ENCODE peak calls at places on chromosome 2, in six cellular contexts. One of them, this sample, is unnamed.

GRCh38 chr2:237350070-237350469 is 63.9 kb downstream of the COL6A3 start:
- DNase-seq in fibroblast of the aortic adventitia: no peak
- DNase-seq in cardiac fibroblast: no peak
- DNase-seq in CD8-positive, alpha-beta T cell: no peak
- DNase-seq in transverse colon: no peak
- DNase-seq in RWPE2: no peak
- DNase-seq in this sample: no peak

GRCh38 chr2:17684008-17684407 is 69.6 kb downstream of the SMC6 start:
- DNase-seq in cardiac fibroblast: no peak
- DNase-seq in RWPE2: no peak
- DNase-seq in transverse colon: no peak
- DNase-seq in fibroblast of the aortic adventitia: no peak
- DNase-seq in CD8-positive, alpha-beta T cell: no peak
- DNase-seq in this sample: no peak

GRCh38 chr2:205629021-205629817 is 53.1 kb upstream of the NRP2 start:
- DNase-seq in transverse colon: no peak
- DNase-seq in CD8-positive, alpha-beta T cell: no peak
- DNase-seq in RWPE2: no peak
- DNase-seq in cardiac fibroblast: no peak
- DNase-seq in fibroblast of the aortic adventitia: no peak
- DNase-seq in this sample: no peak

GRCh38 chr2:44803100-44803424 is 138.4 kb upstream of the SIX3 start:
- DNase-seq in CD8-positive, alpha-beta T cell: no peak
- DNase-seq in RWPE2: no peak
- DNase-seq in fibroblast of the aortic adventitia: no peak
- DNase-seq in transverse colon: no peak
- DNase-seq in cardiac fibroblast: no peak
- DNase-seq in this sample: no peak

GRCh38 chr2:118844261-118845004 is 3.0 kb downstream of the EN1 start:
- DNase-seq in fibroblast of the aortic adventitia: no peak
- DNase-seq in RWPE2: no peak
- DNase-seq in cardiac fibroblast: no peak
- DNase-seq in CD8-positive, alpha-beta T cell: no peak
- DNase-seq in transverse colon: no peak
- DNase-seq in this sample: no peak

GRCh38 chr2:96539215-96539920 is 2.8 kb downstream of the ARID5A start:
- DNase-seq in fibroblast of the aortic adventitia: no peak
- DNase-seq in RWPE2: no peak
- DNase-seq in cardiac fibroblast: no peak
- DNase-seq in transverse colon: no peak
- DNase-seq in CD8-positive, alpha-beta T cell: no peak
- DNase-seq in this sample: no peak

GRCh38 chr2:105951390-105951694 is 206.6 kb downstream of the NCK2 start:
- DNase-seq in CD8-positive, alpha-beta T cell: no peak
- DNase-seq in fibroblast of the aortic adventitia: no peak
- DNase-seq in transverse colon: no peak
- DNase-seq in cardiac fibroblast: no peak
- DNase-seq in RWPE2: no peak
- DNase-seq in this sample: no peak

GRCh38 chr2:203534486-203535077 is 519 bp downstream of the RAPH1 start:
- DNase-seq in CD8-positive, alpha-beta T cell: no peak
- DNase-seq in transverse colon: peak
- DNase-seq in fibroblast of the aortic adventitia: no peak
- DNase-seq in RWPE2: peak
- DNase-seq in cardiac fibroblast: peak
- DNase-seq in this sample: no peak

GRCh38 chr2:239223029-239223329 is 177.8 kb downstream of the HDAC4 start:
- DNase-seq in transverse colon: no peak
- DNase-seq in CD8-positive, alpha-beta T cell: no peak
- DNase-seq in fibroblast of the aortic adventitia: peak
- DNase-seq in cardiac fibroblast: peak
- DNase-seq in RWPE2: no peak
- DNase-seq in this sample: no peak

GRCh38 chr2:120394764-120395163 is 48.8 kb downstream of the INHBB start:
- DNase-seq in transverse colon: no peak
- DNase-seq in fibroblast of the aortic adventitia: no peak
- DNase-seq in RWPE2: no peak
- DNase-seq in CD8-positive, alpha-beta T cell: no peak
- DNase-seq in cardiac fibroblast: no peak
- DNase-seq in this sample: no peak

GRCh38 chr2:240991378-240992263 is 6.8 kb upstream of the SNED1 start:
- DNase-seq in cardiac fibroblast: peak
- DNase-seq in fibroblast of the aortic adventitia: peak
- DNase-seq in RWPE2: peak
- DNase-seq in CD8-positive, alpha-beta T cell: no peak
- DNase-seq in transverse colon: peak
- DNase-seq in this sample: peak

GRCh38 chr2:71787476-71788185 is 334.3 kb downstream of the DYSF start:
- DNase-seq in transverse colon: no peak
- DNase-seq in CD8-positive, alpha-beta T cell: no peak
- DNase-seq in fibroblast of the aortic adventitia: no peak
- DNase-seq in cardiac fibroblast: no peak
- DNase-seq in RWPE2: no peak
- DNase-seq in this sample: no peak

GRCh38 chr2:188276255-188276654 is 15.4 kb upstream of the GULP1 start:
- DNase-seq in cardiac fibroblast: no peak
- DNase-seq in transverse colon: no peak
- DNase-seq in fibroblast of the aortic adventitia: no peak
- DNase-seq in RWPE2: no peak
- DNase-seq in CD8-positive, alpha-beta T cell: no peak
- DNase-seq in this sample: no peak

GRCh38 chr2:31011565-31011964 is 126.7 kb downstream of the GALNT14 start:
- DNase-seq in transverse colon: no peak
- DNase-seq in RWPE2: no peak
- DNase-seq in fibroblast of the aortic adventitia: no peak
- DNase-seq in CD8-positive, alpha-beta T cell: no peak
- DNase-seq in cardiac fibroblast: no peak
- DNase-seq in this sample: no peak

GRCh38 chr2:15941483-15941853 is 1.1 kb downstream of the MYCN start:
- DNase-seq in cardiac fibroblast: no peak
- DNase-seq in CD8-positive, alpha-beta T cell: no peak
- DNase-seq in transverse colon: no peak
- DNase-seq in RWPE2: no peak
- DNase-seq in fibroblast of the aortic adventitia: no peak
- DNase-seq in this sample: no peak

GRCh38 chr2:173989886-173990744 is 24.9 kb upstream of the SP3 start:
- DNase-seq in RWPE2: no peak
- DNase-seq in CD8-positive, alpha-beta T cell: no peak
- DNase-seq in fibroblast of the aortic adventitia: peak
- DNase-seq in cardiac fibroblast: no peak
- DNase-seq in transverse colon: no peak
- DNase-seq in this sample: no peak

GRCh38 chr2:150866431-150866830 is 379.0 kb upstream of the RND3 start:
- DNase-seq in RWPE2: no peak
- DNase-seq in cardiac fibroblast: peak
- DNase-seq in CD8-positive, alpha-beta T cell: no peak
- DNase-seq in fibroblast of the aortic adventitia: peak
- DNase-seq in transverse colon: no peak
- DNase-seq in this sample: no peak

GRCh38 chr2:148756292-148756975 is 111.9 kb downstream of the EPC2 start:
- DNase-seq in transverse colon: no peak
- DNase-seq in cardiac fibroblast: peak
- DNase-seq in fibroblast of the aortic adventitia: peak
- DNase-seq in RWPE2: no peak
- DNase-seq in CD8-positive, alpha-beta T cell: no peak
- DNase-seq in this sample: no peak

GRCh38 chr2:127670055-127670956 is 5.0 kb downstream of the LIMS2 start:
- DNase-seq in transverse colon: no peak
- DNase-seq in RWPE2: no peak
- DNase-seq in fibroblast of the aortic adventitia: no peak
- DNase-seq in CD8-positive, alpha-beta T cell: no peak
- DNase-seq in cardiac fibroblast: no peak
- DNase-seq in this sample: no peak

GRCh38 chr2:101782427-101782792 is 84.9 kb downstream of the MAP4K4 start:
- DNase-seq in RWPE2: no peak
- DNase-seq in CD8-positive, alpha-beta T cell: no peak
- DNase-seq in transverse colon: no peak
- DNase-seq in fibroblast of the aortic adventitia: no peak
- DNase-seq in cardiac fibroblast: no peak
- DNase-seq in this sample: no peak

GRCh38 chr2:168526641-168527040 is 70.6 kb downstream of the CERS6 start:
- DNase-seq in fibroblast of the aortic adventitia: peak
- DNase-seq in cardiac fibroblast: peak
- DNase-seq in CD8-positive, alpha-beta T cell: no peak
- DNase-seq in RWPE2: no peak
- DNase-seq in transverse colon: no peak
- DNase-seq in this sample: no peak

GRCh38 chr2:160970052-160970846 is 190.0 kb upstream of the TANK start:
- DNase-seq in RWPE2: no peak
- DNase-seq in fibroblast of the aortic adventitia: peak
- DNase-seq in CD8-positive, alpha-beta T cell: no peak
- DNase-seq in cardiac fibroblast: peak
- DNase-seq in transverse colon: peak
- DNase-seq in this sample: peak

GRCh38 chr2:50951416-50951815 is 80.5 kb downstream of the NRXN1 start:
- DNase-seq in RWPE2: no peak
- DNase-seq in fibroblast of the aortic adventitia: peak
- DNase-seq in CD8-positive, alpha-beta T cell: no peak
- DNase-seq in cardiac fibroblast: peak
- DNase-seq in transverse colon: no peak
- DNase-seq in this sample: no peak

GRCh38 chr2:200781626-200782025 is 30.1 kb upstream of the BZW1 start:
- DNase-seq in transverse colon: no peak
- DNase-seq in RWPE2: no peak
- DNase-seq in fibroblast of the aortic adventitia: no peak
- DNase-seq in CD8-positive, alpha-beta T cell: no peak
- DNase-seq in cardiac fibroblast: no peak
- DNase-seq in this sample: no peak

GRCh38 chr2:30185175-30185574 is 38.4 kb downstream of the YPEL5 start:
- DNase-seq in RWPE2: no peak
- DNase-seq in CD8-positive, alpha-beta T cell: no peak
- DNase-seq in transverse colon: no peak
- DNase-seq in fibroblast of the aortic adventitia: peak
- DNase-seq in cardiac fibroblast: peak
- DNase-seq in this sample: no peak

DNA sequence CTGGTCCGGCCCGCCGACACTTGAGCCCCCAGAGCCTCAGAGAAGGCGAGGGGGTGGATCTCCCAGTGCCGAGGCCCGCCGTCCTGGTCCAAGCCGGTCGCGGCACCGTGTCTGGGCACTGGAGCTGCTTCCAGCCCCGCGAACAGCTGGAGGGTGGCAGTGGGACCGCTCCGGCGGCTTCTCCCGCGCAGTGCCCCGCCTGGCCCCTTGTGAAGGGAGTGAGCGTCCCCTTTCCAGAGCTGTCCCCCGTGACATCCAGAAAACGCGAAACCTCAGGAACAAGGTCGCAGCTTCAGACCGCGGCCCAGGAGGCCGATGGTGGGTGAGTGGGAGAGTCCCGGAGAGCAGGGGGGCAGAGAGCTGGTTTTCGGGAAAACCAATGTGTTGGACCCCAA is 579 bp upstream of the EMX1 start:
- DNase-seq in CD8-positive, alpha-beta T cell: no peak
- DNase-seq in cardiac fibroblast: no peak
- DNase-seq in RWPE2: peak
- DNase-seq in fibroblast of the aortic adventitia: no peak
- DNase-seq in transverse colon: no peak
- DNase-seq in this sample: no peak
- H3K4me3 ChIP-seq in CD8-positive, alpha-beta T cell: peak
- H3K4me3 ChIP-seq in cardiac fibroblast: no peak
- H3K4me3 ChIP-seq in RWPE2: peak
- H3K4me3 ChIP-seq in fibroblast of the aortic adventitia: no peak
- H3K4me3 ChIP-seq in transverse colon: peak
- H3K4me3 ChIP-seq in this sample: peak

GRCh38 chr2:47041891-47042684 is 113.0 kb downstream of the STPG4 start:
- DNase-seq in CD8-positive, alpha-beta T cell: no peak
- DNase-seq in transverse colon: no peak
- DNase-seq in fibroblast of the aortic adventitia: no peak
- DNase-seq in cardiac fibroblast: peak
- DNase-seq in RWPE2: no peak
- DNase-seq in this sample: no peak
- H3K4me3 ChIP-seq in CD8-positive, alpha-beta T cell: no peak
- H3K4me3 ChIP-seq in transverse colon: no peak
- H3K4me3 ChIP-seq in fibroblast of the aortic adventitia: no peak
- H3K4me3 ChIP-seq in cardiac fibroblast: no peak
- H3K4me3 ChIP-seq in RWPE2: no peak
- H3K4me3 ChIP-seq in this sample: no peak

DNA sequence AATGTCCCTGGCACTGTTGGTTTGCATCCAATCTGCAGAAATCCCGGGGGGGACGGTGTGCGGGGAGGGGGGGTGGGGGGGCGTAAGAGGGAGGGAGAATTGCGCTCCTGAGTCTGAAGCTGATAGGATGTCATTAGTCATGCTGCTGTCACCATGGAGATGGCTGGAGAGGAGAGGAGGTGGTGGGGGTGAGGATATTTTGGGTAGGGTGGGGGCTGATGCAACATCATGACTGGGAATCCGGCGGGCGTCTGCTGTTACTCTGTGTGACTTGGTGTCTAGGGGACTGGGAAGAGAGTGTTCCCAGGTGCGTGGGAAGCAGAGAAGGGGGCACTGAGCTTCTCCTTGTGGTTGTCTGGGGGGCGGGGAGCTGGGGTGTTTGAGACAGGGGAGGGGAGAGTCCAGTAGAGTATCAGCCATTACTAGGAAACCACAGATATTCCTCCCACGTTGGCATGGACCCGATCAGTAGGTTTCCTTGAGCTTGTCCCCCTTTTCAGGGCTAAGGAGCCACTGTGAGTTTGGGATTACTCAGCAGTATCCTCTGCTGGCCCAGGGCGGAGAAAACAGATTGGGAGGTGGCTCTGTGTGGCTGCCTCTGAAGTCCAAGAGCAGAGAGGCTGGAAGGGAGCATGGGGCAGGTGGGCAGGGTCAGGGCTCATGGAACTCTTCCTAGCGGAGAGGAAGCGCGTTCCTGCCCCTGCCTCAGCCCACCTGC is 18.9 kb downstream of the TET3 start:
- DNase-seq in fibroblast of the aortic adventitia: peak
- DNase-seq in CD8-positive, alpha-beta T cell: no peak
- DNase-seq in cardiac fibroblast: peak
- DNase-seq in RWPE2: no peak
- DNase-seq in transverse colon: no peak
- DNase-seq in this sample: no peak
- H3K4me3 ChIP-seq in fibroblast of the aortic adventitia: peak
- H3K4me3 ChIP-seq in CD8-positive, alpha-beta T cell: no peak
- H3K4me3 ChIP-seq in cardiac fibroblast: peak
- H3K4me3 ChIP-seq in RWPE2: no peak
- H3K4me3 ChIP-seq in transverse colon: no peak
- H3K4me3 ChIP-seq in this sample: peak

DNA sequence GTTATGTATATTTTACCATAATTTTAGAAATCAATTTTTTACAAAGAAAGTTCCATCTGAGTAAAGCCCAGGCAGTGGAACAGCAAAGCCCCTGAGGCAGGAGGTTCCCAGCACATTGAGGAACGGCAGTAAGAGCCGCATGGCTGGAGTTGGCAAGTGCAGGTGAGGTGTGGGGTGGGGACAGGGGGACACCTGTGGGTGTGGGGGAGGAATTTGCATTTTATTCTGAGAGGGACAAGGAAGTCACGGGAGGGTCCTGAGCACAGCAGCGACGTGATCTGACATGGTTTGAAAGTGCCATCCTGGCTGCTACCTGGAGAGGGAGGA is 16.1 kb upstream of the ADI1 start:
- DNase-seq in CD8-positive, alpha-beta T cell: no peak
- DNase-seq in cardiac fibroblast: no peak
- DNase-seq in transverse colon: no peak
- DNase-seq in RWPE2: no peak
- DNase-seq in fibroblast of the aortic adventitia: no peak
- DNase-seq in this sample: no peak
- H3K4me3 ChIP-seq in CD8-positive, alpha-beta T cell: no peak
- H3K4me3 ChIP-seq in cardiac fibroblast: peak
- H3K4me3 ChIP-seq in transverse colon: no peak
- H3K4me3 ChIP-seq in RWPE2: no peak
- H3K4me3 ChIP-seq in fibroblast of the aortic adventitia: peak
- H3K4me3 ChIP-seq in this sample: peak

GRCh38 chr2:181682795-181683517 is 2.6 kb upstream of the NEUROD1 start:
- DNase-seq in fibroblast of the aortic adventitia: no peak
- DNase-seq in RWPE2: no peak
- DNase-seq in CD8-positive, alpha-beta T cell: no peak
- DNase-seq in transverse colon: no peak
- DNase-seq in cardiac fibroblast: no peak
- DNase-seq in this sample: no peak
- H3K4me3 ChIP-seq in fibroblast of the aortic adventitia: no peak
- H3K4me3 ChIP-seq in RWPE2: no peak
- H3K4me3 ChIP-seq in CD8-positive, alpha-beta T cell: no peak
- H3K4me3 ChIP-seq in transverse colon: no peak
- H3K4me3 ChIP-seq in cardiac fibroblast: no peak
- H3K4me3 ChIP-seq in this sample: no peak

This sample was measured in retinal pigment epithelial cell.